ENCODE peak calls at places on chromosomes 12 and 14, in six cellular contexts. J, G, S, Y, L and W are unnamed samples.

GRCh38 chr12:47767197-47767724 is 5.8 kb upstream of the SLC48A1 start:
- DNase-seq in J (peak), G (peak), S (no peak), Y (no peak), L (no peak), W (no peak)

GRCh38 chr14:100304825-100305445 is 1.3 kb downstream of the SLC25A29 start:
- DNase-seq in J (peak), G (no peak), S (no peak), Y (no peak), L (peak), W (no peak)

GRCh38 chr14:81231540-81231939 is 10.8 kb upstream of the GTF2A1 start:
- DNase-seq in J (no peak), G (peak), S (no peak), Y (no peak), L (no peak), W (no peak)

GRCh38 chr12:57237952-57238853 is 8.7 kb downstream of the SHMT2 start:
- DNase-seq in J (no peak), G (no peak), S (no peak), Y (no peak), L (no peak), W (no peak)

GRCh38 chr14:36214476-36215216 is 38.1 kb upstream of the PTCSC3 start:
- DNase-seq in J (no peak), G (no peak), S (no peak), Y (no peak), L (no peak), W (no peak)

GRCh38 chr14:76924363-76925151 is 98.3 kb downstream of the LRRC74A start:
- DNase-seq in J (no peak), G (peak), S (no peak), Y (no peak), L (no peak), W (no peak)

GRCh38 chr12:53844989-53845836 is 93.4 kb upstream of the HOXC13 start:
- DNase-seq in J (peak), G (no peak), S (peak), Y (no peak), L (no peak), W (no peak)

GRCh38 chr12:28870839-28871440 is 278.1 kb upstream of the FAR2 start:
- DNase-seq in J (no peak), G (no peak), S (no peak), Y (no peak), L (no peak), W (no peak)

GRCh38 chr12:71269199-71269598 is 111.4 kb upstream of the TSPAN8 start:
- DNase-seq in J (no peak), G (no peak), S (no peak), Y (no peak), L (no peak), W (no peak)

GRCh38 chr12:123840765-123841425 is 78.8 kb downstream of the DNAH10 start:
- DNase-seq in J (no peak), G (no peak), S (no peak), Y (no peak), L (no peak), W (no peak)

GRCh38 chr14:100802766-100803693 is 22.9 kb upstream of the MEG3 start:
- DNase-seq in J (no peak), G (no peak), S (no peak), Y (no peak), L (no peak), W (no peak)

GRCh38 chr12:75087656-75088055 is 122.0 kb downstream of the KCNC2 start:
- DNase-seq in J (no peak), G (no peak), S (no peak), Y (peak), L (no peak), W (no peak)

GRCh38 chr14:68791078-68791983 is 1.5 kb downstream of the ZFP36L1 start:
- DNase-seq in J (no peak), G (no peak), S (no peak), Y (no peak), L (no peak), W (no peak)

GRCh38 chr12:94078138-94078723 is 70.1 kb upstream of the PLXNC1 start:
- DNase-seq in J (no peak), G (peak), S (no peak), Y (no peak), L (no peak), W (no peak)

GRCh38 chr14:35571598-35571997 is 37.6 kb downstream of the INSM2 start:
- DNase-seq in J (no peak), G (no peak), S (no peak), Y (no peak), L (no peak), W (no peak)

GRCh38 chr12:52204931-52205505 is 13.2 kb upstream of the KRT80 start:
- DNase-seq in J (no peak), G (no peak), S (no peak), Y (no peak), L (peak), W (no peak)

GRCh38 chr12:23209793-23210192 is 584.8 kb downstream of the ETNK1 start:
- DNase-seq in J (no peak), G (no peak), S (no peak), Y (no peak), L (no peak), W (no peak)

GRCh38 chr12:1870086-1870485 is 48.4 kb downstream of the CACNA2D4 start:
- DNase-seq in J (no peak), G (no peak), S (no peak), Y (no peak), L (no peak), W (no peak)

GRCh38 chr14:86665975-86666374 is 1136.0 kb downstream of the FLRT2 start:
- DNase-seq in J (no peak), G (no peak), S (no peak), Y (no peak), L (no peak), W (no peak)

GRCh38 chr12:51886021-51886710 is 1.7 kb upstream of the ANKRD33 start:
- DNase-seq in J (peak), G (peak), S (peak), Y (no peak), L (peak), W (peak)

GRCh38 chr14:64692189-64692588 is 12.0 kb upstream of the PLEKHG3 start:
- DNase-seq in J (no peak), G (no peak), S (no peak), Y (no peak), L (no peak), W (no peak)

GRCh38 chr12:123519151-123520001 is 14.1 kb downstream of the RILPL1 start:
- DNase-seq in J (peak), G (peak), S (peak), Y (no peak), L (peak), W (no peak)

GRCh38 chr12:98370976-98371375 is 144.4 kb upstream of the TMPO start:
- DNase-seq in J (no peak), G (no peak), S (no peak), Y (no peak), L (no peak), W (no peak)

GRCh38 chr12:52443966-52444365 is 8.0 kb downstream of the KRT6B start:
- DNase-seq in J (no peak), G (no peak), S (no peak), Y (no peak), L (no peak), W (no peak)

GRCh38 chr12:121190523-121191031 is 19.4 kb upstream of the P2RX4 start:
- DNase-seq in J (no peak), G (no peak), S (peak), Y (no peak), L (no peak), W (peak)

GRCh38 chr12:109777544-109777943 is 55.7 kb downstream of the TRPV4 start:
- DNase-seq in J (peak), G (peak), S (no peak), Y (no peak), L (no peak), W (peak)

GRCh38 chr14:73909681-73910080 is 23.0 kb downstream of the ZNF410 start:
- DNase-seq in J (no peak), G (no peak), S (no peak), Y (no peak), L (no peak), W (no peak)

GRCh38 chr12:95733156-95733825 is 57.3 kb downstream of the NTN4 start:
- DNase-seq in J (no peak), G (no peak), S (peak), Y (no peak), L (no peak), W (peak)

DNA sequence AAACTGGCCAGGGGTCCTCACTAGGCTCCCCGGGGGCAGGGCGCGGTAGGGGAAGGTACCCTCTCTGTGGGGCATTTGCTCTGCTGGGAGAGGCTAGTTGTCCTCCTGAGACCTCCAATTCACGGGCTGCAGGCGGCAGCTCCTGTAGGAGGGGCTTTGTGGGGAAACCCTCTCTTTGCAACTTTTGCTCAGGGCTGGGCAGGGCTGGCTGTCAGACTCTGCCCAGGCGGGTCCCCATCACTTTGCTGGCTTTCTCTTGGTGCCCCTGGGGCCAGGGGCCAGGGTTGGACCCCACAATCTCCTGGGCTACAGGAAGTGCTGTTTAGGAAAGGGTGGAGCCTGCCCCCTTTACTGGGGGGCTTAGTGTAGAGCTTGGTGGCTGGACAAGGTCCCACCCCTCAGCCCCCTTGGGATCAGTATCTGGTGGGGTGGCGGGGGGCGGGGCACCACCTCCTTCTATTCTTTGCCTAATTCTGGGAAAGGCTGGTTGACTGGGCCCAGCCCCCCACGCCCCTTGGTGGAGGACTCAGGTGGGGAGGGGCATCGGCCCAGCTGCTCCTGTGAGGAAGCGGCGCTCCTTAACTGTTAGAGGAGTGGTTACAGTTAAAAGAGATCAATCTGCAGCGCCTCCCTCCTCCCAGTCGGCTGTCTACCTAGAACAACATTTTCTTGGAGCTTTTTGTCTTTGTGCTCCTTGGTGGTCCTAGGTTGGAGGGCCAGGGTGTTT is 918.7 kb downstream of the AACS start:
- DNase-seq in J (no peak), G (no peak), S (no peak), Y (no peak), L (no peak), W (no peak)
- H3K4me3 ChIP-seq in J (peak), G (peak), S (peak), Y (peak), L (peak), W (no peak)

DNA sequence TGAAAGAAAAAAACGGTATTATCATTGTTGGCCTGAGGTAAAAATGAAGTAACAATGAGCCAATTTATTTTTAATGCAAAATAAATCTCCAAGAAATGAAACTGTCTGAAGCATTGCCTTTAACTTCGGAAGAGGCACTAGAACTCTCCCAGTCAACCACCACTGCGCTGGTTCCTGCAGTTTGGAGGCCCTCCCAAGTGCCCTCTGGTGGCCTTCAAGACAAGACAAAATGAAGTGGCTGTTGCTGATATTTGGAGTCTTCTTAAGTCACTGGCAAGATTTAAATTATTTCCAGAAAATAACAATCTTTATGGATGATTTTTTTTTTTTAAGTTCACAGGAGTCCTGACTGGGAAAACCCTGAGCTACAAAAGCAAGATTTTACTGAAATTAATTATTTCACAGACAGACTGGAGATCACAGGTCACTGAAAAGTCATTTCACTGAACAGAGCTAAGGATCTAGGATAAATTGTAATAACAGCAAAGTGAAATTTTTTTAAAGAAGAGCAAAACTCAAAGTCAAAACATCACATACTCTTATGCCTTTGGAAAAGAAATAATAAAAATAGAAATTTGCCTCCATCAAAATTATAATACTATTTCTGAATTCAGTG is 58.2 kb downstream of the DICER1 start:
- DNase-seq in J (peak), G (peak), S (peak), Y (peak), L (peak), W (peak)
- TF ChIP-seq CTCF in J (peak), G (peak), S (peak), Y (peak), L (peak), W (peak)

DNA sequence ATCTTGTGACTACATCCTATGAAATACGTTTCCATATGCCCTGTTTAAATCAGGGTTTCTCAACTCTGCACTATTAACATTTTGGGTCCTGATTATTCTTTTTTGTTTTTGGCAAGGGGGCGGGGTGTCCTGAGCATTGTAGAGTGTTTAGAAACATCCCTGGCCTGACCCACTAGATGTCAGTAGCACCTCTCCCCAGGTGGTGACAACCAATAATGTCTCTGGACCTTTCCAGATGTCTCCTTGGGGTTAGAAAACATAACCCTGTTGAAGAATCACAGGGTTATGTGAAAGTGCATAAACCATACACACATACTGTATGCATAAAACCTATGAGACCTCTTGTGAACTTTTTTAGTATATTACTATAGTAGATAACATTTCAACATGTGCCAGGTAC is 1.4 kb downstream of the ACAD10 start:
- DNase-seq in J (peak), G (peak), S (no peak), Y (no peak), L (no peak), W (no peak)
- H3K4me3 ChIP-seq in J (no peak), G (peak), S (no peak), Y (peak), L (peak), W (no peak)

DNA sequence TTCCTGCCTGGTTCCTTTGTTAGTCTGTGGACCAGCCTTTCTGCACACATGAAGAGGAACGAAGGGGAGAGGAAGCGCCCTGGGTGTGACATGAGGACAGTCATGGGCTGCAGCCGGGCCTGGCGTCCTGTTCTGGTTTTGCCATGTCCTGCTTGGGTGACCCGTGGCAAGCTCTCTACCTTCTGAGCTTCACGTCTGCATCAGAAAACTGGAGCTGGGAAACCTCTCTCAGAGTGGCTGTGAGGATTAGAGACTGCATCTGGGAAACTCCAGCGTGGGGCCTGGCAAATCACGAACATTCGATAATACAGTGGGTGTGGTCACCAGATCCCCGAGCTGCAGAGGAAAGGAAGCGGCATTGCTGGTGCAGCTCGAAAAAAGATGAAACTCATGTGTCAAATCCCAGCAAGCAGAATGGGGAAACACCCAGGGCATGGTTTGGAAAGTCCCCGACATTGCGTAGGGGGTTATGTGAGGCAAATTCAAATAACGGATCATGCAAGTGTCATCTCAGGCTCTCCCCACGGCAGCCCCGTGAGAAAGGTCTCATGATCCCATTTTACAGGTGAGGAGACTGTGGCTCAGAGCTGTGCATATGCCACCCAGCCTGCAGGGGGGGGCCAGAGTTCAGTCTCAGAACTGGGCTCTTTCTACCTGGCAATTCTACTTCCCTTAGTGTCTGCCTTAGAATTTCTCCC is 98.2 kb upstream of the VRK1 start:
- DNase-seq in J (no peak), G (no peak), S (no peak), Y (no peak), L (no peak), W (no peak)
- TF ChIP-seq CTCF in J (no peak), G (no peak), S (no peak), Y (no peak), L (no peak), W (peak)

GRCh38 chr12:85804663-85805062 is 31.5 kb downstream of the RASSF9 start:
- DNase-seq in J (no peak), G (no peak), S (no peak), Y (no peak), L (no peak), W (no peak)
- H3K4me3 ChIP-seq in J (no peak), G (no peak), S (no peak), Y (no peak), L (no peak), W (no peak)

GRCh38 chr14:43900173-43900655 is 606.9 kb downstream of the FSCB start:
- DNase-seq in J (no peak), G (peak), S (no peak), Y (peak), L (no peak), W (no peak)

GRCh38 chr14:43898709-43899108 is 608.4 kb downstream of the FSCB start:
- DNase-seq in J (no peak), G (peak), S (no peak), Y (no peak), L (no peak), W (no peak)

GRCh38 chr14:43896044-43896443 is 611.0 kb downstream of the FSCB start:
- DNase-seq in J (no peak), G (peak), S (no peak), Y (no peak), L (no peak), W (no peak)

DNA sequence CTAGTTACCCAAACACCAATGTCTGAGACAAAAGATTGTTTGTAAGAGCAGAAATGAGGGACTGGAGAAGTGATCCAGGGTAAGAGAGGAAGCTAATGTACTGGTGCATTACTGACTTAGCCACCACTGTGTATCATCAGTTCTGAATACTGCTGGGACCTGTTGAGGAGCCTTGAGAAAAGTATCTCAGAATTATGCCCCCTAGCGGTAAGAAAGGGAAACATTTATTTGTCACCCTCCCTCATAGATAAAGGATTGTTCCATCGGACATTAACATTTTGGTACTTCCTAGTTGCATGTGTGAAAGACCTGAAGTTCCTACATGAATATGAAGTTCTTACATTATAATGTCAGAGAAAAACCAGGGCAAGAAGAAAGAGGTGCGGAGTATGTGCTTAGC is 612.5 kb downstream of the FSCB start:
- DNase-seq in J (no peak), G (no peak), S (no peak), Y (peak), L (no peak), W (no peak)
- TF ChIP-seq CTCF in J (peak), G (peak), S (no peak), Y (peak), L (no peak), W (peak)

GRCh38 chr14:96911499-96912130 is 114.4 kb downstream of the VRK1 start:
- DNase-seq in J (no peak), G (no peak), S (no peak), Y (no peak), L (no peak), W (no peak)
- H3K4me3 ChIP-seq in J (no peak), G (no peak), S (no peak), Y (no peak), L (no peak), W (no peak)

GRCh38 chr12:128708789-128709188 is 115.0 kb downstream of the SLC15A4 start:
- DNase-seq in J (no peak), G (no peak), S (no peak), Y (no peak), L (no peak), W (no peak)

GRCh38 chr12:128715485-128715884 is 108.3 kb downstream of the SLC15A4 start:
- DNase-seq in J (no peak), G (no peak), S (no peak), Y (no peak), L (no peak), W (no peak)

GRCh38 chr12:128707488-128707887 is 116.3 kb downstream of the SLC15A4 start:
- DNase-seq in J (no peak), G (no peak), S (no peak), Y (no peak), L (no peak), W (no peak)

GRCh38 chr12:128712622-128713021 is 111.1 kb downstream of the SLC15A4 start:
- DNase-seq in J (no peak), G (no peak), S (no peak), Y (no peak), L (no peak), W (no peak)

GRCh38 chr12:128711486-128711885 is 112.3 kb downstream of the SLC15A4 start:
- DNase-seq in J (no peak), G (no peak), S (no peak), Y (no peak), L (no peak), W (no peak)
- TF ChIP-seq CTCF in J (no peak), G (no peak), S (no peak), Y (no peak), L (no peak), W (no peak)